ENCODE peak calls at places on chromosomes 6 and 20, in eight cellular contexts. G is aorta; J is pancreas; X is neural progenitor cell; P is stimulated activated CD4-positive, alpha-beta T cell treated with anti-CD3 and anti-CD28 coated beads, TNF-alpha, amount 100 ng/mL, for 1 hour; A is left ventricle myocardium inferior; O is posterior cingulate gyrus; U is activated CD4-positive, alpha-beta T cell treated with anti-CD3 and anti-CD28 coated beads for 4 hours. I is an unnamed sample.

GRCh38 chr6:32854376-32855178 is 585 bp downstream of the PSMB9 start:
- DNase-seq in G (no peak), J (peak; percentile 19), X (no peak), P (no peak), A (peak; percentile 41), O (no peak), U (peak; percentile 72), I (peak; percentile 37)

GRCh38 chr6:5081955-5082354 is 3.2 kb upstream of the PPP1R3G start:
- DNase-seq in G (no peak), J (no peak), X (no peak), P (no peak), A (no peak), O (no peak), U (no peak), I (no peak)

GRCh38 chr20:22905667-22906066 is 129.4 kb upstream of the SSTR4 start:
- DNase-seq in G (no peak), J (no peak), X (no peak), P (no peak), A (peak; percentile 40), O (peak; percentile 34), U (no peak), I (no peak)

GRCh38 chr6:135475292-135475886 is 22.2 kb downstream of the AHI1 start:
- DNase-seq in G (no peak), J (no peak), X (no peak), P (no peak), A (no peak), O (no peak), U (no peak), I (no peak)

GRCh38 chr6:42404494-42404893 is 47.2 kb downstream of the TRERF1 start:
- DNase-seq in G (no peak), J (no peak), X (peak; percentile 40), P (no peak), A (no peak), O (no peak), U (peak; percentile 29), I (no peak)

GRCh38 chr6:74073896-74074295 is 377.9 kb downstream of the CD109 start:
- DNase-seq in G (no peak), J (no peak), X (no peak), P (no peak), A (no peak), O (no peak), U (no peak), I (no peak)

GRCh38 chr6:101351173-101351572 is 42.3 kb upstream of the GRIK2 start:
- DNase-seq in G (no peak), J (no peak), X (no peak), P (no peak), A (no peak), O (no peak), U (no peak), I (no peak)

GRCh38 chr6:80454197-80454596 is 347.7 kb downstream of the BCKDHB start:
- DNase-seq in G (no peak), J (no peak), X (no peak), P (no peak), A (no peak), O (no peak), U (no peak), I (no peak)

GRCh38 chr6:32622545-32623401 is 14.4 kb upstream of the HLA-DQA1 start:
- DNase-seq in G (no peak), J (no peak), X (peak; percentile 87), P (no peak), A (no peak), O (no peak), U (peak; percentile 59), I (peak; percentile 62)

GRCh38 chr6:42226251-42227143 is 8.8 kb upstream of the MRPS10 start:
- DNase-seq in G (peak; percentile 30), J (no peak), X (no peak), P (no peak), A (no peak), O (no peak), U (no peak), I (no peak)

GRCh38 chr6:32177182-32177787 is 920 bp upstream of the RNF5 start:
- DNase-seq in G (no peak), J (no peak), X (peak; percentile 83), P (no peak), A (no peak), O (no peak), U (peak; percentile 31), I (no peak)

GRCh38 chr20:52268184-52268583 is 76.6 kb upstream of the ZFP64 start:
- DNase-seq in G (no peak), J (no peak), X (no peak), P (no peak), A (no peak), O (no peak), U (no peak), I (no peak)

GRCh38 chr6:134138226-134138975 is 86.0 kb upstream of the SLC2A12 start:
- DNase-seq in G (no peak), J (no peak), X (no peak), P (no peak), A (no peak), O (no peak), U (no peak), I (no peak)

GRCh38 chr20:11907621-11908020 is 10.1 kb upstream of the BTBD3 start:
- DNase-seq in G (no peak), J (no peak), X (no peak), P (no peak), A (no peak), O (no peak), U (no peak), I (no peak)